ENCODE peak calls at places on chromosomes 3 and 15, in four cellular contexts. F, H, A and D are unnamed samples. For H3K79me2, the result is how much of the 10 kb centered on the place peaks cover.

GRCh38 chr3:196179380-196180308 is 31.6 kb downstream of the ZDHHC19 start:
- DNase-seq in F (peak), H (peak), A (no peak), D (no peak)

GRCh38 chr3:154235330-154235729 is 89.0 kb downstream of the DHX36 start:
- DNase-seq in F (no peak), H (peak), A (no peak), D (no peak)

GRCh38 chr15:22888120-22888859 is 49.8 kb downstream of the NIPA2 start:
- DNase-seq in F (no peak), H (no peak), A (no peak), D (peak)

GRCh38 chr3:81716870-81717509 is 44.5 kb downstream of the GBE1 start:
- DNase-seq in F (no peak), H (peak), A (no peak), D (no peak)

GRCh38 chr15:73346735-73347312 is 21.9 kb downstream of the HCN4 start:
- DNase-seq in F (peak), H (peak), A (peak), D (peak)

GRCh38 chr15:42094512-42094963 is at the start of gene PLA2G4D:
- DNase-seq in F (peak), H (peak), A (no peak), D (no peak)

GRCh38 chr3:165210132-165210531 is 13.9 kb upstream of the SLITRK3 start:
- DNase-seq in F (no peak), H (no peak), A (no peak), D (no peak)

GRCh38 chr3:183038764-183039163 is 58.4 kb upstream of the DCUN1D1 start:
- DNase-seq in F (no peak), H (no peak), A (no peak), D (no peak)

GRCh38 chr3:54563661-54564200 is 364.1 kb downstream of the LRTM1 start:
- DNase-seq in F (no peak), H (no peak), A (no peak), D (no peak)

GRCh38 chr3:134244921-134245320 is 5.7 kb downstream of the RYK start:
- DNase-seq in F (no peak), H (no peak), A (no peak), D (no peak)

GRCh38 chr3:192444096-192444790 is 283.1 kb downstream of the FGF12 start:
- DNase-seq in F (peak), H (peak), A (peak), D (peak)

GRCh38 chr3:196016485-196016884 is 65.4 kb downstream of the TFRC start:
- DNase-seq in F (no peak), H (no peak), A (no peak), D (no peak)

GRCh38 chr3:14432996-14433572 is 30.7 kb downstream of the SLC6A6 start:
- DNase-seq in F (no peak), H (no peak), A (no peak), D (no peak)
- H3K79me2 ChIP-seq in F (under half), H (under half), A (half or more), D (under half)

DNA sequence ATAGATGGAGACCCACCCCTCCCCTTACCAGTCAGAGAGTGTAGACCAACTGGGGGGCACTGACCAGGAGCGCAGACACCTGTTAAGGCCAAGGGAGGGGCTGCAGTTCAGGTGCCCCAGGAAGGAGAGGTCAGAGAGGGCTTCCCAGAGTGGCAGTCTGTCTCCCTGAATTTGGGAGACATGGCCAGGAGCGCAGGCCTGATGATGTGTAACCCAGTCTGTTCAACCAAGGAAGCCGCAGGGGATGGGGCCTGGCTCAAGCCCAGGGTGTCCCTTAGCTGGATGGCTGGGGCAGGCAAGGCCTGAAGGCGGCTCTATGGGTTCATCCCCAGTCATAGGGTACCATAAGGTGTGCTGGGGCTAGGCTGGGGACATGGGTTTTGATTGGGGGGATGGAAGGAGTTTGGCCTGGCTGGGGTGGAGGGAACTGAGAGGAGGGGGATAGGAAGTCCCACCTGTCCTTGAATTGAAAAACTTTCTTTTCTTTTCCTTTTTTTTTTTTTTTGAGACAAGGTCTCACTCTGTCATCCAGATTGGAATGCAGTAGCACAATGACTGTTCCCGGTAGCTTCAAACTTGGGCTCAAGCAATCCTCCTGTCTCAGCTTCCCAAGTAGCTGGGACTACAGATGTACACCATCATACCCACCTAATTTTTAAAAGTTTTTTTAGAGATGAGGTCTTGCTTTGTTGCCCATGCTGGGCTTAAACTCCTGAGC is 75.7 kb downstream of the SMAD6 start:
- DNase-seq in F (no peak), H (no peak), A (no peak), D (peak)
- H3K4ac ChIP-seq in F (no peak), H (no peak), A (no peak), D (peak)

GRCh38 chr3:120435621-120436020 is 15.2 kb downstream of the FSTL1 start:
- DNase-seq in F (no peak), H (peak), A (no peak), D (no peak)
- H3K4me2 ChIP-seq in F (no peak), H (no peak), A (peak), D (peak)

GRCh38 chr15:24916305-24917009 is 38.3 kb upstream of the SNRPN start:
- DNase-seq in F (no peak), H (no peak), A (no peak), D (no peak)
- H3K79me2 ChIP-seq in F (under half), H (under half), A (under half), D (under half)

GRCh38 chr15:40058476-40059140 is 19.6 kb upstream of the SRP14 start:
- DNase-seq in F (peak), H (no peak), A (no peak), D (no peak)
- H3K4ac ChIP-seq in F (no peak), H (no peak), A (no peak), D (no peak)

GRCh38 chr3:171377859-171378258 is 82.3 kb downstream of the TNIK start:
- DNase-seq in F (no peak), H (peak), A (no peak), D (no peak)
- H3K4me2 ChIP-seq in F (no peak), H (no peak), A (no peak), D (no peak)

DNA sequence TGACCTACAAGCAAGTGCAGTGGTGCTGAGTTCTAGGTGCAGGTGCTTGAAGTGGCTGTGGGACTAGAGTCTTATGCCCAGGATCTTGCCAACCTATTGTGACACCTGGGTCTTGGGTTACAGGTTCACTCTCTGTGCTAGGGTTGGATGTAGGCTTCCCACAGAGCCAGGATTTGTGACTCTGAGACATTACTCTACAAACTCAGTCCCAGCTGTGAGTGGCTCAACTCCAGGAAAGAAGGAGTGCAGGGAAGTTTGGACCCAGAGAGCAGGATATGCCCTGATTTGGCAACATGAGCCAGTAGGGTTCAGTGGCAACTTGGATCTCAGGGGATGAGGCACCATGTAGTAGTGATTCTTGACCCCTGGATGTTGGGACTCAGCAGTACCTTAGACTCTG is 182.2 kb downstream of the LPP start:
- DNase-seq in F (no peak), H (no peak), A (no peak), D (no peak)
- H3K79me2 ChIP-seq in F (under half), H (under half), A (under half), D (under half)

GRCh38 chr3:12558706-12559105 is 1.8 kb downstream of the MKRN2 start:
- DNase-seq in F (no peak), H (peak), A (no peak), D (no peak)

GRCh38 chr3:12559520-12559919 is 2.6 kb downstream of the MKRN2 start:
- DNase-seq in F (no peak), H (no peak), A (no peak), D (peak)

GRCh38 chr3:12557472-12558105 is 702 bp downstream of the MKRN2 start:
- DNase-seq in F (no peak), H (no peak), A (no peak), D (peak)

GRCh38 chr3:12556243-12556722 is 604 bp upstream of the MKRN2 start:
- DNase-seq in F (no peak), H (no peak), A (no peak), D (no peak)

GRCh38 chr3:12556723-12557471 is at the start of gene MKRN2:
- DNase-seq in F (peak), H (peak), A (peak), D (peak)
- H3K4ac ChIP-seq in F (no peak), H (no peak), A (peak), D (peak)